ENCODE peak calls at places on chromosomes 5 and 9, in seven cellular contexts. M, Z, G, V, R, T and I are unnamed samples. For H3K27me3, the result is how much of the 10 kb centered on the place peaks cover.

GRCh38 chr5:142597546-142598337 is 88.1 kb downstream of the FGF1 start:
- DNase-seq in M (no peak), Z (no peak), G (peak), V (peak), R (no peak), T (peak), I (no peak)

GRCh38 chr5:149549461-149550266 is 1.6 kb downstream of the CSNK1A1 start:
- DNase-seq in M (peak), Z (no peak), G (no peak), V (peak), R (peak), T (peak), I (no peak)

GRCh38 chr9:70117835-70118319 is 74.2 kb downstream of the MAMDC2 start:
- DNase-seq in M (no peak), Z (no peak), G (no peak), V (no peak), R (no peak), T (no peak), I (no peak)

GRCh38 chr9:16532681-16533450 is 337.6 kb downstream of the BNC2 start:
- DNase-seq in M (no peak), Z (no peak), G (peak), V (no peak), R (no peak), T (no peak), I (no peak)

GRCh38 chr5:108900668-108901067 is 153.0 kb downstream of the FER start:
- DNase-seq in M (no peak), Z (no peak), G (no peak), V (no peak), R (no peak), T (no peak), I (no peak)

GRCh38 chr5:96752341-96753016 is 55.3 kb downstream of the ERAP1 start:
- DNase-seq in M (peak), Z (no peak), G (peak), V (peak), R (peak), T (peak), I (peak)

GRCh38 chr9:85960688-85961093 is 19.7 kb downstream of the NAA35 start:
- DNase-seq in M (no peak), Z (no peak), G (no peak), V (no peak), R (no peak), T (peak), I (no peak)

GRCh38 chr9:8858250-8859161 is 1058.9 kb upstream of the DMAC1 start:
- DNase-seq in M (no peak), Z (peak), G (no peak), V (no peak), R (peak), T (no peak), I (no peak)

GRCh38 chr5:132435891-132436290 is 54.7 kb downstream of the IRF1 start:
- DNase-seq in M (no peak), Z (no peak), G (no peak), V (no peak), R (no peak), T (no peak), I (no peak)

GRCh38 chr5:166562246-166562645 is 1729.2 kb upstream of the WWC1 start:
- DNase-seq in M (no peak), Z (no peak), G (no peak), V (no peak), R (no peak), T (no peak), I (no peak)

GRCh38 chr5:122311400-122311887 is 593 bp upstream of the SNCAIP start:
- DNase-seq in M (no peak), Z (peak), G (no peak), V (no peak), R (no peak), T (no peak), I (no peak)

GRCh38 chr9:122988141-122988540 is 45.3 kb upstream of the GPR21 start:
- DNase-seq in M (no peak), Z (no peak), G (no peak), V (no peak), R (no peak), T (no peak), I (no peak)

GRCh38 chr9:7756088-7756487 is 43.5 kb downstream of the DMAC1 start:
- DNase-seq in M (no peak), Z (no peak), G (no peak), V (no peak), R (no peak), T (no peak), I (no peak)

GRCh38 chr9:72894342-72894741 is 58.5 kb downstream of the ALDH1A1 start:
- DNase-seq in M (no peak), Z (no peak), G (no peak), V (no peak), R (no peak), T (no peak), I (peak)

GRCh38 chr9:137039611-137040366 is 6.2 kb downstream of the NPDC1 start:
- DNase-seq in M (no peak), Z (no peak), G (no peak), V (no peak), R (no peak), T (no peak), I (no peak)

GRCh38 chr5:56322592-56322991 is 89.5 kb upstream of the ANKRD55 start:
- DNase-seq in M (no peak), Z (no peak), G (no peak), V (no peak), R (no peak), T (no peak), I (no peak)

GRCh38 chr5:181069767-181070491 is 29.9 kb downstream of the BTNL9 start:
- DNase-seq in M (no peak), Z (no peak), G (no peak), V (no peak), R (no peak), T (no peak), I (no peak)

GRCh38 chr9:90842378-90842777 is 40.8 kb downstream of the SYK start:
- DNase-seq in M (no peak), Z (no peak), G (no peak), V (no peak), R (no peak), T (no peak), I (no peak)

GRCh38 chr5:3092211-3092610 is 340.7 kb upstream of the IRX2 start:
- DNase-seq in M (no peak), Z (no peak), G (no peak), V (no peak), R (no peak), T (no peak), I (no peak)
- H3K27me3 ChIP-seq in M (under half), Z (under half), G (under half), V (under half), R (under half), T (under half), I (under half)

DNA sequence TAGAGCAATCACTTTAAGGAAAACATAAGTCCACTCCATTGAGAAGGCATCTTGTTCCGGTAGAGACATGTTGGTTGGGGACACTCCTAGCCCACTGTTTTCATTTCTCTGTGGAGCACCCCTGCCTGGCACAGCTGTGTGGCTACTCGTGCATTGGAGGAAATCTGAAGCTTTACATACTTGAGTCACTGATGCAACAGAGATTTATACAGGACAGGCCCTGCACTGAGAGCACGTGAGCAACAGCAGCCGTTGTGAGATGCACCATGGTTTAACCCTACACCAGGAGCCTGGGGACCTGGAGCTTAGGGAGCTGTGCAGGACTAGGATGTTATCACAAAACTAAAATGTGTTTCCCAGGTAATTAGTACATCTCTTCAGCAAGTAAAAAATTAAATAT is 230.7 kb upstream of the IRX1 start:
- DNase-seq in M (no peak), Z (no peak), G (no peak), V (no peak), R (no peak), T (no peak), I (no peak)
- H3K27me3 ChIP-seq in M (under half), Z (under half), G (under half), V (under half), R (under half), T (under half), I (under half)

GRCh38 chr9:124046189-124046588 is 34.6 kb downstream of the LHX2 start:
- DNase-seq in M (no peak), Z (no peak), G (no peak), V (no peak), R (no peak), T (no peak), I (no peak)
- H3K27me3 ChIP-seq in M (under half), Z (under half), G (half or more), V (under half), R (under half), T (under half), I (under half)

GRCh38 chr9:129672702-129673101 is 7.3 kb downstream of the PRRX2 start:
- DNase-seq in M (no peak), Z (no peak), G (no peak), V (no peak), R (no peak), T (no peak), I (no peak)
- H3K27me3 ChIP-seq in M (under half), Z (under half), G (under half), V (under half), R (under half), T (under half), I (under half)

GRCh38 chr9:34629492-34629809 is 585 bp upstream of the ARID3C start:
- DNase-seq in M (peak), Z (no peak), G (no peak), V (no peak), R (no peak), T (no peak), I (no peak)
- H3K27me3 ChIP-seq in M (under half), Z (under half), G (half or more), V (under half), R (half or more), T (under half), I (under half)

DNA sequence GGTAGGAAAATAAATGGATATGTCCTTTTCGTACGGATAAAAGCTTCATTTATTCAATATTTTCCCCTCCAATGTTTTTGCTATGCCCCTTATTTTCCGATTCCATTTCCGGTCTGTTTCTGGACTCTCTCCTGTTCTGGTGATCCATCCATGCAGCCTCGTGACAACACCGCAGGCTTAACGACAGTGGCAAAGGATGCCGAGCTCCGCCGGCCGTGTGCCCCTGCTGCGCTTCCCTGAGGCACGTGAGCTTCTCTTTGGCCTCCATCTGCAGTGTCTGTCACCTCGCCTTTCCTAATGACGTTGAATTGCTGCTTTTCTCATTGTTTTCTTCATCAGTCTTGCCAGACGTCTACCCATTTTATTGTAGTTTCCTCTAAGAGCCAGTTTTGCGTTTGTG is 28.7 kb downstream of the SURF6 start:
- DNase-seq in M (no peak), Z (no peak), G (no peak), V (no peak), R (no peak), T (no peak), I (no peak)
- H3K27me3 ChIP-seq in M (under half), Z (under half), G (under half), V (under half), R (under half), T (under half), I (under half)

GRCh38 chr9:36867672-36868471 is 166.2 kb downstream of the PAX5 start:
- DNase-seq in M (no peak), Z (no peak), G (no peak), V (no peak), R (peak), T (no peak), I (no peak)

GRCh38 chr9:36868591-36869282 is 165.3 kb downstream of the PAX5 start:
- DNase-seq in M (no peak), Z (no peak), G (no peak), V (no peak), R (no peak), T (no peak), I (no peak)

GRCh38 chr9:36866840-36867239 is 167.2 kb downstream of the PAX5 start:
- DNase-seq in M (no peak), Z (no peak), G (no peak), V (no peak), R (no peak), T (no peak), I (no peak)

GRCh38 chr9:36865731-36866635 is 168.1 kb downstream of the PAX5 start:
- DNase-seq in M (no peak), Z (no peak), G (no peak), V (no peak), R (no peak), T (no peak), I (no peak)

DNA sequence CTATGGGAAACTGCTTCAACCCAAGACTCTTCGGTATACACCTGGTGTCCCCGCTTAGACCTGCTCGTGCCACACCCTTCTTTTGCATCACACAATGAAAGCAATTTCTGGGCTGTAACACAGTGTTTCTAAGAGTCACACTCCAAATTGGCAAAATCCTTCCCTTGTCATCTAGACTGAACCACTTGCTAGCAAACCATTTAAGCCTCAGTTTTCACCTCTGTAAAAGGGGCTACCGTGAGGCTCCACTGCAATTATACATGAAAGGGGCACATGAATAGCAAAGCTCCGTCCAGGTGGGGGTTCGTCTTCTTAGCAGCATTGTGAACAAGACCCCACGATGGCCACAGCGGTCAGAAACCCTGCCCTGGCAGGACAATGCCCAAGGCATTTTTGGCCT is 166.8 kb downstream of the PAX5 start:
- DNase-seq in M (no peak), Z (no peak), G (no peak), V (no peak), R (no peak), T (no peak), I (no peak)
- H3K27me3 ChIP-seq in M (under half), Z (under half), G (under half), V (under half), R (under half), T (under half), I (under half)

DNA sequence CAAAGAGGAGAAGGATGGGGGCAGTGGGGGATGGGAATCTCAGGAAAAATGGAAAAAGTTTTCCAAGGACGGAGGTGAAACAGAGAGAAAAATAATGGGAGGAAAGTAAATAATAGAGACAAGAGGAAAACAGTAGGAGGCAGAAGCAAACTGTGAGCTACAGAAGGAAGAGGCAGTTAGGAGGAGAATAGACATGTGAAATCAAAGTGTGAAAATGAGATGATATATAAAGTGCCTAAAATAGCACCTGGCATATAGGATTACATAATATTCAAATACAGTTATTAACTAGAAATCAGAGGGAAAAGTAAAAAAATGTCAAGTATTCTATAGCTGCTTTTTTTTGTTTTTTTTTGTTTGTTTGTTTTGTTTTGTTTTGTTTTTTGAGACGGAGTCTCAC is 44.0 kb upstream of the PLIN2 start:
- DNase-seq in M (no peak), Z (no peak), G (no peak), V (no peak), R (no peak), T (no peak), I (no peak)
- H3K27me3 ChIP-seq in M (under half), Z (under half), G (under half), V (under half), R (under half), T (under half), I (under half)